ENCODE peak calls at places on chromosomes 16 and 17, in four cellular contexts. One of them, this sample, is unnamed.

GRCh38 chr16:72985148-72985882 is 62.6 kb downstream of the ZFHX3 start:
- DNase-seq in K562: no peak
- DNase-seq in HCT116: no peak
- DNase-seq in HepG2: no peak
- DNase-seq in this sample: no peak

GRCh38 chr16:66741131-66741900 is 10.1 kb downstream of the DYNC1LI2 start:
- DNase-seq in K562: peak
- DNase-seq in HCT116: peak
- DNase-seq in HepG2: peak
- DNase-seq in this sample: peak

GRCh38 chr16:26672206-26672605 is 394.5 kb upstream of the C16orf82 start:
- DNase-seq in K562: no peak
- DNase-seq in HCT116: no peak
- DNase-seq in HepG2: no peak
- DNase-seq in this sample: no peak

GRCh38 chr17:44988256-44988942 is 20.3 kb upstream of the C1QL1 start:
- DNase-seq in K562: no peak
- DNase-seq in HCT116: no peak
- DNase-seq in HepG2: no peak
- DNase-seq in this sample: no peak

GRCh38 chr17:57498443-57498842 is 242.1 kb downstream of the MSI2 start:
- DNase-seq in K562: no peak
- DNase-seq in HCT116: no peak
- DNase-seq in HepG2: no peak
- DNase-seq in this sample: no peak

GRCh38 chr17:17058304-17058703 is 16.0 kb downstream of the MPRIP start:
- DNase-seq in K562: no peak
- DNase-seq in HCT116: no peak
- DNase-seq in HepG2: no peak
- DNase-seq in this sample: no peak

GRCh38 chr16:4790871-4791270 is 2.7 kb upstream of the SEPTIN12 start:
- DNase-seq in K562: no peak
- DNase-seq in HCT116: no peak
- DNase-seq in HepG2: no peak
- DNase-seq in this sample: no peak

GRCh38 chr17:35312790-35313711 is 60.4 kb downstream of the SLFN11 start:
- DNase-seq in K562: peak
- DNase-seq in HCT116: peak
- DNase-seq in HepG2: peak
- DNase-seq in this sample: peak

GRCh38 chr17:70919241-70919640 is 749.9 kb downstream of the KCNJ2 start:
- DNase-seq in K562: no peak
- DNase-seq in HCT116: no peak
- DNase-seq in HepG2: no peak
- DNase-seq in this sample: no peak

GRCh38 chr17:60600490-60601431 is 768 bp downstream of the PPM1D start:
- DNase-seq in K562: peak
- DNase-seq in HCT116: peak
- DNase-seq in HepG2: peak
- DNase-seq in this sample: no peak

GRCh38 chr17:60601443-60602384 is 1.7 kb downstream of the PPM1D start:
- DNase-seq in K562: peak
- DNase-seq in HCT116: peak
- DNase-seq in HepG2: peak
- DNase-seq in this sample: no peak

GRCh38 chr17:60602871-60603270 is 2.9 kb downstream of the PPM1D start:
- DNase-seq in K562: no peak
- DNase-seq in HCT116: no peak
- DNase-seq in HepG2: no peak
- DNase-seq in this sample: no peak

GRCh38 chr17:60604686-60605334 is 4.8 kb downstream of the PPM1D start:
- DNase-seq in K562: no peak
- DNase-seq in HCT116: peak
- DNase-seq in HepG2: no peak
- DNase-seq in this sample: no peak

GRCh38 chr17:60602385-60602742 is 2.4 kb downstream of the PPM1D start:
- DNase-seq in K562: peak
- DNase-seq in HCT116: no peak
- DNase-seq in HepG2: no peak
- DNase-seq in this sample: no peak
- H3K27ac ChIP-seq in K562: peak
- H3K27ac ChIP-seq in HCT116: no peak
- H3K27ac ChIP-seq in HepG2: peak
- H3K27ac ChIP-seq in this sample: peak

GRCh38 chr16:50372611-50373344 is 4.0 kb upstream of the BRD7 start:
- DNase-seq in K562: no peak
- DNase-seq in HCT116: no peak
- DNase-seq in HepG2: peak
- DNase-seq in this sample: no peak
- TF ChIP-seq TCF7L2 in K562: no peak
- TF ChIP-seq TCF7L2 in HCT116: no peak
- TF ChIP-seq TCF7L2 in HepG2: no peak
- TF ChIP-seq TCF7L2 in this sample: no peak

GRCh38 chr16:49700928-49701685 is 154.8 kb downstream of the ZNF423 start:
- DNase-seq in K562: no peak
- DNase-seq in HCT116: no peak
- DNase-seq in HepG2: no peak
- DNase-seq in this sample: no peak

GRCh38 chr16:49706620-49707355 is 149.1 kb downstream of the ZNF423 start:
- DNase-seq in K562: no peak
- DNase-seq in HCT116: no peak
- DNase-seq in HepG2: no peak
- DNase-seq in this sample: no peak

GRCh38 chr16:49701867-49702494 is 153.9 kb downstream of the ZNF423 start:
- DNase-seq in K562: no peak
- DNase-seq in HCT116: no peak
- DNase-seq in HepG2: no peak
- DNase-seq in this sample: no peak

GRCh38 chr16:49703494-49703893 is 152.4 kb downstream of the ZNF423 start:
- DNase-seq in K562: no peak
- DNase-seq in HCT116: no peak
- DNase-seq in HepG2: no peak
- DNase-seq in this sample: no peak

DNA sequence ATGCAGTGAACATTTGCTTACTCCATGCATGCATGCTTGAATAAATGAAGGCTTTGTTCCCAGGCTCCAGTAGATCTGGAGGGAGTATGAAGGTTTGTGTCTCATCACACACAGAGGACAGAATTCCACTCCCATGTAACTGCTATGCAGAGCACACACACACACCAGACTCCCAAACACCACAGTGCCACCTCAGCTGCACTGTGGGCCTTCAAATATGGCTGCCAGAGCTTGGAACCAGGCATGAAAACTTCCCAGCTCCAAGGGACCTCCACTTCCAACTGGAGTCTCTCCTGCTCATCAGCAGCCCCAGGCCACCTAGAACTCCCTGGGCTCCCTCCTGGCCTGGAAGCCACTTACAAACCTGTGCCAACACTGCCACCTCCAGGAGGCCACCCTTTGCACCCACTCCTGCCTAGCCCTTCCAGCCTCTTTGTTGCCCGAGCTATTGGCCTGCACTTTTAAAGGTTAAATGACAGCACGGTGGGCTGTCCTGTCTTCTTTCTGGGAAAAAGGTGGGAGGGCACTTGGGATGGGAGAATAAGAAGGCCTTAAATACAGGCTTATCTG is 151.2 kb downstream of the ZNF423 start:
- DNase-seq in K562: no peak
- DNase-seq in HCT116: no peak
- DNase-seq in HepG2: no peak
- DNase-seq in this sample: no peak
- H3K27ac ChIP-seq in K562: no peak
- H3K27ac ChIP-seq in HCT116: no peak
- H3K27ac ChIP-seq in HepG2: no peak
- H3K27ac ChIP-seq in this sample: no peak

GRCh38 chr16:81654346-81654745 is 124.7 kb upstream of the PLCG2 start:
- DNase-seq in K562: no peak
- DNase-seq in HCT116: no peak
- DNase-seq in HepG2: no peak
- DNase-seq in this sample: no peak

GRCh38 chr16:81650982-81651562 is 128.0 kb upstream of the PLCG2 start:
- DNase-seq in K562: peak
- DNase-seq in HCT116: no peak
- DNase-seq in HepG2: no peak
- DNase-seq in this sample: no peak

GRCh38 chr16:81652798-81653505 is 126.1 kb upstream of the PLCG2 start:
- DNase-seq in K562: no peak
- DNase-seq in HCT116: no peak
- DNase-seq in HepG2: no peak
- DNase-seq in this sample: no peak

GRCh38 chr16:81650281-81650680 is 128.8 kb upstream of the PLCG2 start:
- DNase-seq in K562: no peak
- DNase-seq in HCT116: no peak
- DNase-seq in HepG2: no peak
- DNase-seq in this sample: no peak

GRCh38 chr16:81651758-81652718 is 127.1 kb upstream of the PLCG2 start:
- DNase-seq in K562: peak
- DNase-seq in HCT116: no peak
- DNase-seq in HepG2: no peak
- DNase-seq in this sample: no peak
- TF ChIP-seq TCF7L2 in K562: no peak
- TF ChIP-seq TCF7L2 in HCT116: no peak
- TF ChIP-seq TCF7L2 in HepG2: no peak
- TF ChIP-seq TCF7L2 in this sample: no peak

DNA sequence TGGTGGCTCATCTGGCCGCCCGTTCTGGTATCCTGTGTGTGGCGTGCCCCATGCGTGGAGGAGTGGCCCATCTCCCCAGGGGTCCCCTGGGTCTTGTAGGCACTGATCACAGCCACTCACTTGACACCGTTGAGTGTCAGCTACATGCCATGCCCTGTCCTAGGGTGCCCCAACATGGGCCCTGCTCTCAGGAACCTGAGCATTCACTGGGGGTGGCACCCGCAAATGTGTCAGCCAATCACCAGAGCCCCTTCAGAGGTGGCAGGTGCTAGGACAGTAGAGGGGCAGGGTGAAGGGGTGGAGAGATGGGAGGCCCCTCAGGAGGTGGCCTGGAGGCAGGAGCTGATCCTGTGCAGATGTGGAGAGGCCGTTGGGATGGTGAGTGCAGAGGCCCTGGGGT is 27.8 kb downstream of the CMIP start:
- DNase-seq in K562: no peak
- DNase-seq in HCT116: no peak
- DNase-seq in HepG2: no peak
- DNase-seq in this sample: no peak
- H3K27ac ChIP-seq in K562: no peak
- H3K27ac ChIP-seq in HCT116: no peak
- H3K27ac ChIP-seq in HepG2: no peak
- H3K27ac ChIP-seq in this sample: no peak

DNA sequence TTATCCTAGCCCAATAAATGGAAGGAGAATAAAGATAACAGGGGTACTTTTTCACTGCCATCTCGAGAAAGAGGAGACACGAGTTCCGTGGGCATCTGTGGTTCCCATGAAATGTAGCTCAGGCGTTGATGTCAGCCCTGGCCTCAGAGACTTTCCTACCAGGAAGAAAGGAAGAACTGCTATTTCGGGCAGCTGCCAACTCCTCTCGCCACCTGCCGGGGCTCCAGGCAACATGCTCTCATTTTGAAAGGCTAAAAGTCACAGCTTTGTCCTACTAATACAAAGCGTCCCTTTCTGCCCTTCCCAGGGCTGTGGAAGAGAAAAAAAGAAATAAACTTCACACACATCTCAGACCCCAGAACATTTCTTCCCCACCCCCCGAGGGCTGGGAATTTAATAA is 65.8 kb downstream of the DHRS7C start:
- DNase-seq in K562: no peak
- DNase-seq in HCT116: no peak
- DNase-seq in HepG2: peak
- DNase-seq in this sample: no peak
- TF ChIP-seq TCF7L2 in K562: no peak
- TF ChIP-seq TCF7L2 in HCT116: no peak
- TF ChIP-seq TCF7L2 in HepG2: no peak
- TF ChIP-seq TCF7L2 in this sample: no peak

GRCh38 chr16:46583036-46583435 is 38.1 kb downstream of the SHCBP1 start:
- DNase-seq in K562: no peak
- DNase-seq in HCT116: no peak
- DNase-seq in HepG2: no peak
- DNase-seq in this sample: no peak
- H3K27ac ChIP-seq in K562: no peak
- H3K27ac ChIP-seq in HCT116: no peak
- H3K27ac ChIP-seq in HepG2: no peak
- H3K27ac ChIP-seq in this sample: no peak

GRCh38 chr17:42023524-42024349 is 3.8 kb downstream of the NKIRAS2 start:
- DNase-seq in K562: peak
- DNase-seq in HCT116: no peak
- DNase-seq in HepG2: no peak
- DNase-seq in this sample: no peak
- TF ChIP-seq TCF7L2 in K562: no peak
- TF ChIP-seq TCF7L2 in HCT116: no peak
- TF ChIP-seq TCF7L2 in HepG2: no peak
- TF ChIP-seq TCF7L2 in this sample: no peak

GRCh38 chr17:61307905-61308886 is 91.4 kb upstream of the TBX2 start:
- DNase-seq in K562: no peak
- DNase-seq in HCT116: no peak
- DNase-seq in HepG2: no peak
- DNase-seq in this sample: no peak
- H3K27ac ChIP-seq in K562: no peak
- H3K27ac ChIP-seq in HCT116: no peak
- H3K27ac ChIP-seq in HepG2: no peak
- H3K27ac ChIP-seq in this sample: no peak

DNA sequence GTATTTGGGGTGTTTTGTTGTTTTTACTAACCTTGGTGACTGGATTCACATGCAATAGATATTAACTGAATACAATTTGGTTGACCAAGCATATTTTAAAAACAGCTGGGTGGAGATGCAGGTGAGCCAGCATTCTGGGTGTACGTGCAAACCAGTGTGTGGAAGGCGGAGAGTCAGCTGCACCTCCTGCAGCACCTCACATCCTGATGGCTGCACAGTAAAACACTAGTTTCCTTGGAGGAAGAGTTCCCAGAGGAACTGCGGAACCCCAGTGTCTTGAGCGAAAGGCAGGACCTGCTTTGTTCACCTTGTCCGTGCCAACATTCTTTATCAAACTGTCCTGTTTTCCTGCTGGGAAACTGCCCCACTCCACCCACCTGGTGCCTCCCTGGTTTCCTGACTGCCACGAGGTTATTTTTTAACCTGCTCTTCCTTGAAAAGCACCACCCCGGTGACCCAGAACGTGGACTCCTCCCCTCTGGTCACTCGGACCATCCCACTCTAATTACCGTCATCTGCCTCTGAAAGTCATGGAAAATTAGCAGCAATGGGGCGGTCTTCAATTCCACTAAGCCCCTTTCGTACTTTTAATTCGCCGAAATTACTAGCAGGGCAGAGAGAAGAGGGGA is 1.0 kb upstream of the YPEL2 start:
- DNase-seq in K562: peak
- DNase-seq in HCT116: no peak
- DNase-seq in HepG2: peak
- DNase-seq in this sample: no peak
- TF ChIP-seq TCF7L2 in K562: no peak
- TF ChIP-seq TCF7L2 in HCT116: no peak
- TF ChIP-seq TCF7L2 in HepG2: no peak
- TF ChIP-seq TCF7L2 in this sample: no peak